ENCODE peak calls at places on chromosomes 5 and 9, in seven cellular contexts. O is fibroblast of pulmonary artery, T is HL-60, K is stomach, J is HFF-Myc, F is GM12865, I is coronary artery. P is an unnamed sample.

GRCh38 chr9:91302831-91303230 is 58.9 kb downstream of the AUH start:
- DNase-seq in O (peak), T (peak), K (no peak), J (peak), F (no peak), I (no peak), P (no peak)

GRCh38 chr5:125603321-125603720 is 819.9 kb upstream of the GRAMD2B start:
- DNase-seq in O (no peak), T (no peak), K (no peak), J (no peak), F (no peak), I (no peak), P (no peak)

GRCh38 chr9:25964239-25964638 is 286.0 kb upstream of the TUSC1 start:
- DNase-seq in O (peak), T (peak), K (no peak), J (peak), F (peak), I (no peak), P (peak)

GRCh38 chr5:41776435-41776834 is 93.8 kb downstream of the OXCT1 start:
- DNase-seq in O (peak), T (no peak), K (no peak), J (no peak), F (no peak), I (no peak), P (no peak)

GRCh38 chr9:28774433-28775029 is 1201.2 kb upstream of the C9orf72 start:
- DNase-seq in O (peak), T (no peak), K (no peak), J (no peak), F (peak), I (no peak), P (no peak)

GRCh38 chr9:109742759-109743388 is 37.1 kb upstream of the PALM2AKAP2 start:
- DNase-seq in O (peak), T (no peak), K (no peak), J (peak), F (no peak), I (no peak), P (no peak)

GRCh38 chr5:14946813-14947640 is 75.4 kb upstream of the ANKH start:
- DNase-seq in O (peak), T (no peak), K (peak), J (no peak), F (peak), I (no peak), P (no peak)

GRCh38 chr9:75200892-75201470 is 112.7 kb downstream of the OSTF1 start:
- DNase-seq in O (peak), T (peak), K (no peak), J (no peak), F (peak), I (no peak), P (no peak)

GRCh38 chr9:126334626-126335621 is 8.3 kb downstream of the MVB12B start:
- DNase-seq in O (peak), T (no peak), K (no peak), J (no peak), F (no peak), I (no peak), P (no peak)

GRCh38 chr5:76175051-76175666 is 92.0 kb downstream of the SV2C start:
- DNase-seq in O (peak), T (peak), K (peak), J (no peak), F (peak), I (no peak), P (peak)
- H3K4me3 ChIP-seq in O (no peak), T (no peak), K (no peak), J (no peak), F (no peak), I (no peak), P (no peak)

DNA sequence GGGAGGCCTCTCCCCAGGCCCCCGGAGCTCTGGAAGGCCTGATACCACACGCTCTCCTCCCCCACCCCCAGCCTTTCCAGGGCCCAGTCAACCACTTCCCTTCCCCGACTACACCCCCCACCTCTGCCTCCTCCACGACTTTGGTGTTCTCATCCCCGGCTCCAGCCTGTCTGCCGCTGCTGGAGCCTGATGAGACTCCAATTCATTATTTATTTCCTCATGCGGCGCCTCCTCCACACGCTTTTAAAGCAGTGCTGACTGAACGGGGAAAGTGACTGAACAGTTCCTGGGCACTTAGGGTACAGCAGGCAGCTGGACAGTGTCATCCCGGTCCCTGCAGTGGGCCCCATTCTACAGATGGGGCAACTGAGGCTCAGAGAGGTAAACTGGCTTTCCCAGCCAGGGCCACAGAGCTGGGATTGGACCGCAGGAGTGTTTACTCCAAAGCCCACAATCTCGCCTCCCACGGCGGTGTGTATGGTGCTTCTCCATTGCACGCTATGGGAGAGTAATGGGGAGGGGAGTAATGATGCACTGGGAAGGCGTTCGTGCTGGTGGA is 15.9 kb upstream of the RPL26L1 start:
- DNase-seq in O (peak), T (peak), K (no peak), J (no peak), F (no peak), I (no peak), P (no peak)
- TF ChIP-seq CTCF in O (no peak), T (no peak), K (no peak), J (no peak), F (no peak), I (no peak), P (no peak)

GRCh38 chr9:77514886-77515711 is 133.0 kb downstream of the GNA14 start:
- DNase-seq in O (peak), T (peak), K (no peak), J (peak), F (no peak), I (no peak), P (no peak)

GRCh38 chr9:77523891-77524290 is 124.2 kb downstream of the GNA14 start:
- DNase-seq in O (no peak), T (no peak), K (no peak), J (no peak), F (no peak), I (no peak), P (no peak)

GRCh38 chr9:77516781-77517180 is 131.3 kb downstream of the GNA14 start:
- DNase-seq in O (no peak), T (no peak), K (no peak), J (no peak), F (no peak), I (no peak), P (no peak)

GRCh38 chr9:77518688-77519087 is 129.4 kb downstream of the GNA14 start:
- DNase-seq in O (no peak), T (no peak), K (no peak), J (no peak), F (no peak), I (no peak), P (no peak)

GRCh38 chr9:77521091-77521490 is 127.0 kb downstream of the GNA14 start:
- DNase-seq in O (peak), T (no peak), K (no peak), J (no peak), F (no peak), I (no peak), P (no peak)
- H3K4me3 ChIP-seq in O (no peak), T (no peak), K (no peak), J (no peak), F (no peak), I (no peak), P (no peak)

GRCh38 chr9:127361561-127361960 is 35.4 kb upstream of the SLC2A8 start:
- DNase-seq in O (no peak), T (peak), K (peak), J (no peak), F (peak), I (no peak), P (no peak)
- TF ChIP-seq CTCF in O (no peak), T (no peak), K (no peak), J (no peak), F (no peak), I (no peak), P (no peak)

GRCh38 chr5:135031813-135032612 is 2.0 kb downstream of the PITX1 start:
- DNase-seq in O (peak), T (no peak), K (no peak), J (no peak), F (no peak), I (no peak), P (no peak)
- H3K4me3 ChIP-seq in O (no peak), T (peak), K (peak), J (peak), F (no peak), I (peak), P (no peak)

GRCh38 chr5:128084228-128085167 is 932 bp downstream of the SLC12A2 start:
- DNase-seq in O (peak), T (no peak), K (peak), J (no peak), F (peak), I (peak), P (no peak)
- TF ChIP-seq CTCF in O (no peak), T (no peak), K (no peak), J (no peak), F (no peak), I (no peak), P (no peak)

P was measured in GM12864.